ENCODE peak calls at places on chromosome 11, in five cellular contexts. One of them, this sample, is unnamed.

GRCh38 chr11:92711913-92712312 is 257.5 kb upstream of the MTNR1B start:
- DNase-seq in HT1080: no peak
- DNase-seq in LNCaP clone FGC: no peak
- DNase-seq in smooth muscle cell of the brain vasculature: no peak
- DNase-seq in CD8-positive, alpha-beta T cell: no peak
- DNase-seq in this sample: no peak

GRCh38 chr11:125075900-125076317 is 12.8 kb downstream of the SLC37A2 start:
- DNase-seq in HT1080: no peak
- DNase-seq in LNCaP clone FGC: no peak
- DNase-seq in smooth muscle cell of the brain vasculature: no peak
- DNase-seq in CD8-positive, alpha-beta T cell: no peak
- DNase-seq in this sample: no peak

GRCh38 chr11:119518746-119519382 is 95.9 kb upstream of the THY1 start:
- DNase-seq in HT1080: peak
- DNase-seq in LNCaP clone FGC: peak
- DNase-seq in smooth muscle cell of the brain vasculature: peak
- DNase-seq in CD8-positive, alpha-beta T cell: no peak
- DNase-seq in this sample: no peak

GRCh38 chr11:119567667-119568582 is 145.0 kb upstream of the THY1 start:
- DNase-seq in HT1080: peak
- DNase-seq in LNCaP clone FGC: no peak
- DNase-seq in smooth muscle cell of the brain vasculature: peak
- DNase-seq in CD8-positive, alpha-beta T cell: no peak
- DNase-seq in this sample: no peak

GRCh38 chr11:10067629-10068300 is 226.3 kb downstream of the SBF2 start:
- DNase-seq in HT1080: no peak
- DNase-seq in LNCaP clone FGC: no peak
- DNase-seq in smooth muscle cell of the brain vasculature: no peak
- DNase-seq in CD8-positive, alpha-beta T cell: no peak
- DNase-seq in this sample: no peak

GRCh38 chr11:114179234-114179941 is 116.8 kb upstream of the NNMT start:
- DNase-seq in HT1080: no peak
- DNase-seq in LNCaP clone FGC: peak
- DNase-seq in smooth muscle cell of the brain vasculature: peak
- DNase-seq in CD8-positive, alpha-beta T cell: no peak
- DNase-seq in this sample: no peak

GRCh38 chr11:110177057-110177397 is 83.8 kb downstream of the ZC3H12C start:
- DNase-seq in HT1080: no peak
- DNase-seq in LNCaP clone FGC: no peak
- DNase-seq in smooth muscle cell of the brain vasculature: no peak
- DNase-seq in CD8-positive, alpha-beta T cell: no peak
- DNase-seq in this sample: no peak

GRCh38 chr11:35139883-35140282 is 912 bp downstream of the CD44 start:
- DNase-seq in HT1080: peak
- DNase-seq in LNCaP clone FGC: no peak
- DNase-seq in smooth muscle cell of the brain vasculature: no peak
- DNase-seq in CD8-positive, alpha-beta T cell: no peak
- DNase-seq in this sample: no peak

GRCh38 chr11:26557666-26558065 is 14.4 kb downstream of the MUC15 start:
- DNase-seq in HT1080: no peak
- DNase-seq in LNCaP clone FGC: no peak
- DNase-seq in smooth muscle cell of the brain vasculature: no peak
- DNase-seq in CD8-positive, alpha-beta T cell: no peak
- DNase-seq in this sample: no peak

GRCh38 chr11:69545976-69546617 is 64.6 kb downstream of the LINC01488 start:
- DNase-seq in HT1080: no peak
- DNase-seq in LNCaP clone FGC: no peak
- DNase-seq in smooth muscle cell of the brain vasculature: no peak
- DNase-seq in CD8-positive, alpha-beta T cell: no peak
- DNase-seq in this sample: no peak

GRCh38 chr11:92269021-92269420 is 44.4 kb downstream of the FAT3 start:
- DNase-seq in HT1080: peak
- DNase-seq in LNCaP clone FGC: no peak
- DNase-seq in smooth muscle cell of the brain vasculature: no peak
- DNase-seq in CD8-positive, alpha-beta T cell: no peak
- DNase-seq in this sample: peak

GRCh38 chr11:125072961-125073590 is 10.0 kb downstream of the SLC37A2 start:
- DNase-seq in HT1080: no peak
- DNase-seq in LNCaP clone FGC: no peak
- DNase-seq in smooth muscle cell of the brain vasculature: no peak
- DNase-seq in CD8-positive, alpha-beta T cell: no peak
- DNase-seq in this sample: no peak

GRCh38 chr11:64572143-64572542 is 18.9 kb upstream of the SLC22A12 start:
- DNase-seq in HT1080: no peak
- DNase-seq in LNCaP clone FGC: no peak
- DNase-seq in smooth muscle cell of the brain vasculature: no peak
- DNase-seq in CD8-positive, alpha-beta T cell: no peak
- DNase-seq in this sample: no peak

GRCh38 chr11:75814369-75814685 is 683 bp upstream of the UVRAG start:
- DNase-seq in HT1080: no peak
- DNase-seq in LNCaP clone FGC: no peak
- DNase-seq in smooth muscle cell of the brain vasculature: no peak
- DNase-seq in CD8-positive, alpha-beta T cell: no peak
- DNase-seq in this sample: no peak

GRCh38 chr11:10599388-10600175 is 31.1 kb upstream of the LYVE1 start:
- DNase-seq in HT1080: no peak
- DNase-seq in LNCaP clone FGC: no peak
- DNase-seq in smooth muscle cell of the brain vasculature: no peak
- DNase-seq in CD8-positive, alpha-beta T cell: no peak
- DNase-seq in this sample: no peak

This sample was measured in NCI-H226.